ENCODE peak calls at places on chromosomes 6 and 20, in four cellular contexts. V is fibroblast of mammary gland, D is sciatic nerve, Q is H7. P is an unnamed sample.

GRCh38 chr20:52226370-52226769 is 34.8 kb upstream of the ZFP64 start:
- DNase-seq in V (no peak), D (no peak), Q (no peak), P (no peak)

GRCh38 chr6:43916924-43917877 is 147.2 kb downstream of the VEGFA start:
- DNase-seq in V (peak), D (peak), Q (no peak), P (peak)

GRCh38 chr6:156425374-156425773 is 351.8 kb upstream of the ARID1B start:
- DNase-seq in V (peak), D (no peak), Q (no peak), P (peak)

GRCh38 chr6:62162858-62163257 is 123.2 kb downstream of the KHDRBS2 start:
- DNase-seq in V (no peak), D (no peak), Q (no peak), P (no peak)

GRCh38 chr6:155216312-155217028 is 47.3 kb upstream of the CLDN20 start:
- DNase-seq in V (no peak), D (no peak), Q (peak), P (no peak)

GRCh38 chr6:46676604-46677313 is 10.9 kb upstream of the TDRD6 start:
- DNase-seq in V (no peak), D (no peak), Q (no peak), P (no peak)

GRCh38 chr6:137493218-137494038 is 766 bp downstream of the OLIG3 start:
- DNase-seq in V (peak), D (no peak), Q (peak), P (peak)

GRCh38 chr6:3341467-3341866 is 82.7 kb downstream of the PSMG4 start:
- DNase-seq in V (peak), D (no peak), Q (no peak), P (peak)

GRCh38 chr6:10733863-10734262 is 11.0 kb downstream of the TMEM14C start:
- DNase-seq in V (no peak), D (no peak), Q (no peak), P (no peak)

GRCh38 chr6:7568021-7568420 is 22.0 kb upstream of the SNRNP48 start:
- DNase-seq in V (peak), D (no peak), Q (no peak), P (peak)

GRCh38 chr6:16999486-17000436 is 102.1 kb upstream of the STMND1 start:
- DNase-seq in V (peak), D (no peak), Q (no peak), P (peak)

GRCh38 chr6:29589423-29590048 is 4.6 kb downstream of the OR2H2 start:
- DNase-seq in V (peak), D (no peak), Q (peak), P (peak)

GRCh38 chr6:165231581-165232276 is 77.7 kb downstream of the C6orf118 start:
- DNase-seq in V (peak), D (no peak), Q (peak), P (peak)

GRCh38 chr20:1264727-1265126 is 1.4 kb upstream of the SNPH start:
- DNase-seq in V (no peak), D (no peak), Q (no peak), P (no peak)

GRCh38 chr6:106444777-106445507 is 84.4 kb downstream of the CRYBG1 start:
- DNase-seq in V (peak), D (no peak), Q (peak), P (peak)

P was measured in AG20443.